ENCODE peak calls at places on chromosomes 13 and 19, in nine cellular contexts. P, Y, U, V, S, D, A, F and K are unnamed samples.

GRCh38 chr19:661427-662196 is 1.4 kb downstream of the RNF126 start:
- DNase-seq in P (peak; percentile 31), Y (no peak), U (peak; percentile 81), V (no peak), S (no peak), D (peak; percentile 44), A (no peak), F (peak; percentile 53), K (no peak)

GRCh38 chr13:100039740-100040139 is 49.2 kb upstream of the PCCA start:
- DNase-seq in P (no peak), Y (no peak), U (no peak), V (no peak), S (peak; percentile 27), D (no peak), A (no peak), F (no peak), K (no peak)

GRCh38 chr13:112443191-112444000 is 67.2 kb downstream of the SPACA7 start:
- DNase-seq in P (no peak), Y (peak; percentile 41), U (peak; percentile 37), V (peak; percentile 43), S (no peak), D (no peak), A (peak; percentile 68), F (no peak), K (peak; percentile 81)

GRCh38 chr13:110092869-110093268 is 214.1 kb downstream of the COL4A1 start:
- DNase-seq in P (no peak), Y (no peak), U (no peak), V (no peak), S (no peak), D (no peak), A (no peak), F (no peak), K (no peak)

GRCh38 chr19:34041922-34042521 is 130.3 kb upstream of the LSM14A start:
- DNase-seq in P (no peak), Y (peak; percentile 80), U (peak; percentile 91), V (peak; percentile 82), S (peak; percentile 10), D (peak; percentile 0), A (peak; percentile 74), F (peak; percentile 77), K (peak; percentile 78)

GRCh38 chr19:35458821-35459391 is 10.8 kb downstream of the FFAR2 start:
- DNase-seq in P (no peak), Y (no peak), U (no peak), V (no peak), S (no peak), D (no peak), A (no peak), F (no peak), K (no peak)

GRCh38 chr19:15025237-15025636 is 24.0 kb upstream of the CASP14 start:
- DNase-seq in P (peak; percentile 36), Y (no peak), U (peak; percentile 13), V (peak; percentile 14), S (no peak), D (no peak), A (no peak), F (no peak), K (no peak)

GRCh38 chr13:44271031-44271433 is 102.6 kb upstream of the SERP2 start:
- DNase-seq in P (peak; percentile 25), Y (no peak), U (no peak), V (no peak), S (no peak), D (no peak), A (no peak), F (no peak), K (no peak)

GRCh38 chr13:46982856-46983582 is 86.2 kb upstream of the HTR2A start:
- DNase-seq in P (no peak), Y (no peak), U (peak; percentile 7), V (no peak), S (no peak), D (no peak), A (no peak), F (no peak), K (no peak)

GRCh38 chr13:33313504-33313903 is 27.9 kb upstream of the STARD13 start:
- DNase-seq in P (no peak), Y (no peak), U (no peak), V (no peak), S (no peak), D (no peak), A (no peak), F (no peak), K (no peak)

GRCh38 chr19:41278478-41278877 is 14.3 kb downstream of the HNRNPUL1 start:
- DNase-seq in P (no peak), Y (no peak), U (no peak), V (no peak), S (no peak), D (no peak), A (no peak), F (no peak), K (no peak)

GRCh38 chr19:1852729-1853128 is 4.4 kb upstream of the REXO1 start:
- DNase-seq in P (no peak), Y (no peak), U (no peak), V (no peak), S (no peak), D (no peak), A (no peak), F (no peak), K (no peak)

GRCh38 chr19:37975071-37975470 is 68.1 kb downstream of the SIPA1L3 start:
- DNase-seq in P (no peak), Y (no peak), U (no peak), V (peak; percentile 16), S (no peak), D (no peak), A (no peak), F (no peak), K (no peak)

GRCh38 chr19:1361601-1362384 is 21.9 kb upstream of the NDUFS7 start:
- DNase-seq in P (no peak), Y (no peak), U (no peak), V (no peak), S (no peak), D (no peak), A (no peak), F (no peak), K (peak; percentile 63)

GRCh38 chr13:77698211-77699058 is 948 bp downstream of the SLAIN1 start:
- DNase-seq in P (no peak), Y (peak; percentile 69), U (peak; percentile 64), V (peak; percentile 49), S (no peak), D (peak; percentile 27), A (peak; percentile 32), F (peak; percentile 49), K (peak; percentile 73)

GRCh38 chr19:51687791-51688664 is 5.1 kb upstream of the SPACA6 start:
- DNase-seq in P (peak; percentile 53), Y (peak; percentile 79), U (no peak), V (peak; percentile 53), S (no peak), D (no peak), A (no peak), F (no peak), K (peak; percentile 72)

GRCh38 chr19:29302002-29302928 is 89.3 kb upstream of the UQCRFS1 start:
- DNase-seq in P (no peak), Y (no peak), U (peak; percentile 36), V (no peak), S (no peak), D (no peak), A (no peak), F (no peak), K (no peak)

GRCh38 chr13:113034451-113035208 is 65.6 kb downstream of the MCF2L start:
- DNase-seq in P (peak; percentile 65), Y (peak; percentile 61), U (no peak), V (peak; percentile 82), S (no peak), D (no peak), A (peak; percentile 53), F (no peak), K (peak; percentile 61)

GRCh38 chr13:102726430-102726829 is 31.6 kb upstream of the METTL21C start:
- DNase-seq in P (peak; percentile 8), Y (no peak), U (no peak), V (no peak), S (no peak), D (no peak), A (no peak), F (no peak), K (no peak)

GRCh38 chr13:19984430-19985218 is 26.1 kb downstream of the ZMYM2 start:
- DNase-seq in P (peak; percentile 24), Y (no peak), U (peak; percentile 12), V (no peak), S (no peak), D (no peak), A (no peak), F (no peak), K (peak; percentile 55)

GRCh38 chr19:35151273-35152065 is 3.1 kb upstream of the FXYD5 start:
- DNase-seq in P (no peak), Y (no peak), U (no peak), V (no peak), S (no peak), D (no peak), A (no peak), F (no peak), K (no peak)

GRCh38 chr13:100517135-100517534 is 71.5 kb downstream of the GGACT start:
- DNase-seq in P (no peak), Y (no peak), U (no peak), V (no peak), S (no peak), D (no peak), A (no peak), F (no peak), K (no peak)

GRCh38 chr19:8334458-8335342 is 8.4 kb downstream of the KANK3 start:
- DNase-seq in P (peak; percentile 85), Y (peak; percentile 76), U (peak; percentile 61), V (no peak), S (no peak), D (no peak), A (peak; percentile 37), F (peak; percentile 44), K (peak; percentile 95)

GRCh38 chr19:48835734-48836088 is 580 bp downstream of the HSD17B14 start:
- DNase-seq in P (peak; percentile 82), Y (peak; percentile 94), U (peak; percentile 98), V (peak; percentile 95), S (peak; percentile 91), D (peak; percentile 93), A (peak; percentile 91), F (peak; percentile 95), K (peak; percentile 95)

GRCh38 chr13:34863360-34864135 is 78.5 kb upstream of the NBEA start:
- DNase-seq in P (peak; percentile 89), Y (no peak), U (peak; percentile 6), V (no peak), S (no peak), D (no peak), A (no peak), F (no peak), K (no peak)

GRCh38 chr13:96898855-96899254 is 95.4 kb downstream of the OXGR1 start:
- DNase-seq in P (no peak), Y (no peak), U (no peak), V (peak; percentile 8), S (no peak), D (no peak), A (no peak), F (no peak), K (peak; percentile 28)